ENCODE peak calls at places on chromosomes 7 and 10, in ten cellular contexts. B is activated effector memory CD4-positive, alpha-beta T cell treated with Interleukin-2 at 50 U/mL for 16 hours; R is HT1080; X is NCI-H1105 treated with DMSO at 0.1 percent for 48 hours; E is activated CD4-positive, alpha-beta T cell treated with anti-CD3 and anti-CD28 coated beads for 36 hours; T is cardiac fibroblast; S is spleen; D is activated T-cell treated with anti-CD3 and anti-CD28 coated beads, Interleukin-2, amount 50 U/mL, for 4 hours; F is GM04503; O is DMS53. Q is an unnamed sample.

GRCh38 chr7:158706273-158706704 is 1.7 kb upstream of the NCAPG2 start:
- DNase-seq in S (no peak), X (no peak), R (no peak), E (no peak), T (peak; percentile 56), F (no peak), D (no peak), O (no peak), B (no peak), Q (no peak)

GRCh38 chr7:117837841-117838240 is 35.4 kb downstream of the CTTNBP2 start:
- DNase-seq in X (no peak), T (no peak), D (no peak), E (no peak), S (no peak), O (peak; percentile 93), B (no peak), R (no peak), F (no peak), Q (no peak)

GRCh38 chr7:83672157-83672556 is 23.2 kb upstream of the SEMA3E start:
- DNase-seq in D (no peak), R (no peak), E (no peak), B (no peak), X (no peak), S (no peak), T (no peak), F (no peak), O (no peak), Q (no peak)

GRCh38 chr10:11609492-11610093 is 1.9 kb downstream of the USP6NL start:
- DNase-seq in T (no peak), O (no peak), D (no peak), R (no peak), E (no peak), B (no peak), F (no peak), S (no peak), X (no peak), Q (no peak)

GRCh38 chr10:90635111-90635798 is 222.6 kb downstream of the HTR7 start:
- DNase-seq in T (no peak), E (no peak), D (no peak), F (no peak), O (peak; percentile 50), B (no peak), S (no peak), X (no peak), R (no peak), Q (no peak)

GRCh38 chr7:87310790-87311419 is 34.6 kb upstream of the CROT start:
- DNase-seq in T (no peak), S (no peak), D (no peak), X (no peak), E (no peak), R (no peak), B (no peak), F (no peak), O (no peak), Q (no peak)

GRCh38 chr7:123624527-123625183 is 23.0 kb downstream of the ASB15 start:
- DNase-seq in T (no peak), O (peak; percentile 73), R (peak; percentile 46), B (peak; percentile 33), E (peak; percentile 85), S (peak; percentile 83), D (peak; percentile 50), X (no peak), F (no peak), Q (peak; percentile 35)

GRCh38 chr10:24873281-24873683 is 79.1 kb downstream of the PRTFDC1 start:
- DNase-seq in D (no peak), R (peak; percentile 86), F (peak; percentile 96), O (peak; percentile 47), B (no peak), X (no peak), T (peak; percentile 97), E (no peak), S (no peak), Q (no peak)

GRCh38 chr7:150322833-150323681 is at the start of the genes ACTR3C and LRRC61:
- DNase-seq in O (peak; percentile 92), D (peak; percentile 55), B (peak; percentile 49), T (no peak), X (peak; percentile 87), F (no peak), E (peak; percentile 78), S (peak; percentile 93), R (no peak), Q (peak; percentile 83)

GRCh38 chr7:82945480-82945879 is 217.2 kb downstream of the PCLO start:
- DNase-seq in F (no peak), D (no peak), O (peak; percentile 49), T (no peak), X (no peak), R (no peak), S (no peak), E (no peak), B (no peak), Q (no peak)

GRCh38 chr7:99693427-99694200 is 13.8 kb upstream of the CYP3A5 start:
- DNase-seq in E (peak; percentile 15), X (peak; percentile 54), B (no peak), R (peak; percentile 30), D (no peak), F (no peak), T (no peak), S (no peak), O (peak; percentile 87), Q (no peak)

GRCh38 chr10:86583983-86584382 is 62.4 kb upstream of the WAPL start:
- DNase-seq in D (no peak), E (peak; percentile 54), T (no peak), O (no peak), S (no peak), R (no peak), F (no peak), B (no peak), X (no peak), Q (peak; percentile 34)

GRCh38 chr7:46315891-46316290 is 394.8 kb upstream of the IGFBP3 start:
- DNase-seq in X (no peak), E (no peak), B (no peak), D (no peak), S (no peak), O (no peak), R (no peak), F (peak; percentile 73), T (peak; percentile 29), Q (no peak)

GRCh38 chr10:31426425-31426824 is 107.4 kb downstream of the ZEB1 start:
- DNase-seq in D (no peak), O (peak; percentile 10), F (peak; percentile 23), X (peak; percentile 6), R (peak; percentile 87), B (no peak), T (peak; percentile 90), E (no peak), S (no peak), Q (no peak)

GRCh38 chr10:65348637-65349036 is 1577.2 kb upstream of the LRRTM3 start:
- DNase-seq in D (no peak), E (no peak), F (no peak), R (no peak), T (no peak), S (no peak), X (peak; percentile 44), B (no peak), O (no peak), Q (no peak)

GRCh38 chr10:60735244-60735643 is 43.0 kb upstream of the CDK1 start:
- DNase-seq in F (no peak), R (no peak), T (no peak), B (no peak), X (peak; percentile 79), O (peak; percentile 40), E (no peak), D (no peak), S (no peak), Q (no peak)

GRCh38 chr7:105975770-105976428 is 12.8 kb downstream of the CDHR3 start:
- DNase-seq in R (peak; percentile 54), E (no peak), O (peak; percentile 98), F (peak; percentile 3), D (no peak), T (peak; percentile 54), B (no peak), S (no peak), X (no peak), Q (no peak)

Q was measured in right lobe of liver.